ENCODE peak calls at places on chromosomes 13 and 19, in seven cellular contexts. O is mesendoderm, M is IMR-90, Z is neuronal stem cell, G is H9, H is trophoblast cell, U is H1. L is an unnamed sample.

GRCh38 chr13:101417043-101417406 is 717 bp upstream of the NALCN start:
- DNase-seq in O (peak; percentile 2), M (peak; percentile 84), Z (no peak), G (no peak), H (no peak), U (no peak), L (peak; percentile 56)

GRCh38 chr13:100128373-100128772 is 39.5 kb downstream of the PCCA start:
- DNase-seq in O (no peak), M (peak; percentile 92), Z (no peak), G (no peak), H (no peak), U (no peak), L (peak; percentile 83)

GRCh38 chr13:41458187-41458938 is 1.0 kb downstream of the RGCC start:
- DNase-seq in O (peak; percentile 43), M (peak; percentile 46), Z (no peak), G (peak; percentile 42), H (peak; percentile 29), U (peak; percentile 63), L (peak; percentile 34)

GRCh38 chr13:90801621-90802020 is 545.9 kb upstream of the MIR17HG start:
- DNase-seq in O (no peak), M (no peak), Z (no peak), G (no peak), H (no peak), U (no peak), L (no peak)

GRCh38 chr19:46221981-46222610 is 7.4 kb upstream of the IGFL1 start:
- DNase-seq in O (peak; percentile 63), M (peak; percentile 34), Z (no peak), G (peak; percentile 70), H (peak; percentile 59), U (peak; percentile 50), L (peak; percentile 15)

GRCh38 chr13:114093118-114093517 is 39.3 kb downstream of the RASA3 start:
- DNase-seq in O (no peak), M (no peak), Z (no peak), G (no peak), H (no peak), U (no peak), L (no peak)

GRCh38 chr19:31727536-31727935 is 378.3 kb upstream of the TSHZ3 start:
- DNase-seq in O (no peak), M (no peak), Z (no peak), G (no peak), H (no peak), U (no peak), L (no peak)

GRCh38 chr13:69425235-69425634 is 682.4 kb upstream of the ATXN8OS start:
- DNase-seq in O (peak; percentile 11), M (no peak), Z (no peak), G (no peak), H (no peak), U (no peak), L (no peak)

GRCh38 chr19:14972676-14973075 is 7.0 kb downstream of the SLC1A6 start:
- DNase-seq in O (no peak), M (no peak), Z (no peak), G (no peak), H (no peak), U (no peak), L (no peak)

GRCh38 chr19:1248454-1249297 is at the start of gene MIDN:
- DNase-seq in O (peak; percentile 90), M (peak; percentile 86), Z (no peak), G (peak; percentile 86), H (peak; percentile 83), U (peak; percentile 95), L (peak; percentile 94)

GRCh38 chr13:24503376-24503690 is 9.2 kb downstream of the PARP4 start:
- DNase-seq in O (no peak), M (no peak), Z (no peak), G (no peak), H (no peak), U (no peak), L (no peak)

GRCh38 chr13:48653074-48654054 is at the start of gene CYSLTR2:
- DNase-seq in O (peak; percentile 82), M (peak; percentile 13), Z (no peak), G (no peak), H (no peak), U (no peak), L (peak; percentile 98)

GRCh38 chr13:67133476-67133875 is 96.7 kb downstream of the PCDH9 start:
- DNase-seq in O (no peak), M (peak; percentile 23), Z (no peak), G (no peak), H (no peak), U (no peak), L (no peak)

GRCh38 chr13:67135356-67135755 is 94.8 kb downstream of the PCDH9 start:
- DNase-seq in O (no peak), M (no peak), Z (no peak), G (no peak), H (no peak), U (no peak), L (no peak)

GRCh38 chr13:67136157-67136556 is 94.0 kb downstream of the PCDH9 start:
- DNase-seq in O (no peak), M (no peak), Z (no peak), G (no peak), H (no peak), U (no peak), L (no peak)

GRCh38 chr13:67137044-67137735 is 92.9 kb downstream of the PCDH9 start:
- DNase-seq in O (no peak), M (peak; percentile 62), Z (no peak), G (no peak), H (no peak), U (no peak), L (peak; percentile 11)

GRCh38 chr13:67134322-67135129 is 95.6 kb downstream of the PCDH9 start:
- DNase-seq in O (no peak), M (peak; percentile 25), Z (no peak), G (no peak), H (no peak), U (no peak), L (peak; percentile 37)
- H2AK5ac ChIP-seq in O (no peak overlapping the region), M (no peak overlapping the region), Z (no peak overlapping the region), G (no peak overlapping the region), H (no peak overlapping the region), U (no peak overlapping the region), L (no peak overlapping the region)

GRCh38 chr19:29325241-29325975 is 112.5 kb upstream of the UQCRFS1 start:
- DNase-seq in O (no peak), M (no peak), Z (no peak), G (no peak), H (no peak), U (no peak), L (no peak)
- H2AK5ac ChIP-seq in O (no peak overlapping the region), M (no peak overlapping the region), Z (no peak overlapping the region), G (no peak overlapping the region), H (no peak overlapping the region), U (no peak overlapping the region), L (no peak overlapping the region)

GRCh38 chr13:94947965-94948371 is 235.6 kb upstream of the SOX21 start:
- DNase-seq in O (no peak), M (no peak), Z (peak; percentile 80), G (no peak), H (no peak), U (no peak), L (no peak)
- H2AK5ac ChIP-seq in O (no peak overlapping the region), M (no peak overlapping the region), Z (no peak overlapping the region), G (no peak overlapping the region), H (no peak overlapping the region), U (no peak overlapping the region), L (no peak overlapping the region)

GRCh38 chr13:51714663-51715168 is 89.2 kb downstream of the DHRS12 start:
- DNase-seq in O (no peak), M (peak; percentile 89), Z (no peak), G (no peak), H (peak; percentile 80), U (no peak), L (peak; percentile 54)

GRCh38 chr13:51717786-51718398 is 86.1 kb downstream of the DHRS12 start:
- DNase-seq in O (peak; percentile 12), M (peak; percentile 22), Z (no peak), G (no peak), H (peak; percentile 55), U (no peak), L (no peak)

GRCh38 chr13:51715613-51716012 is 88.3 kb downstream of the DHRS12 start:
- DNase-seq in O (no peak), M (no peak), Z (no peak), G (no peak), H (no peak), U (no peak), L (no peak)

GRCh38 chr13:51713807-51714206 is 90.2 kb downstream of the DHRS12 start:
- DNase-seq in O (no peak), M (no peak), Z (no peak), G (no peak), H (no peak), U (no peak), L (no peak)
- H2AK5ac ChIP-seq in O (no peak overlapping the region), M (peak overlapping the region; percentile 15), Z (no peak overlapping the region), G (no peak overlapping the region), H (no peak overlapping the region), U (no peak overlapping the region), L (no peak overlapping the region)

DNA sequence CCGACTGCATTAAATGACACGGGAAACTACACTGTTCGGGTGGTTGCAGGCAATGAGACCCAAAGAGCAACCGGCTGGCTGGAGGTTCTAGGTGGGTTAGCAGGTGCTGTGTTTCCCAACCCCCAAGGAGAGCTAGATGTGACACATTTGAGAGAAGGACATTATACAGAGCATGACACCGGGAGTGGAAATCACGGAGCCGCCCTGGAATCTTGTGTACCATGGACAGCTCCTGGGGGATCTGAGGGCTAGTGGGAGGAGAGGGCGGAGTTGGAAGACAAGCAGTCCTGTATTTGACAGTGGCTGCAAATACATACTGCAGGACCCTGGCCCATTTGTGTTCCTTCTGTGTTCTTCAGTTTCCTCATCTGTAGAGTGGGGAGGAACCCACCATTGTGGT is 2.3 kb downstream of the CEACAM18 start:
- DNase-seq in O (peak; percentile 14), M (no peak), Z (no peak), G (peak; percentile 38), H (no peak), U (no peak), L (no peak)
- H2AK5ac ChIP-seq in O (no peak overlapping the region), M (no peak overlapping the region), Z (no peak overlapping the region), G (no peak overlapping the region), H (no peak overlapping the region), U (no peak overlapping the region), L (no peak overlapping the region)

GRCh38 chr13:43129511-43130130 is 106.2 kb downstream of the DNAJC15 start:
- DNase-seq in O (no peak), M (no peak), Z (no peak), G (no peak), H (no peak), U (no peak), L (no peak)

GRCh38 chr13:43134896-43135295 is 111.5 kb downstream of the DNAJC15 start:
- DNase-seq in O (no peak), M (no peak), Z (no peak), G (no peak), H (no peak), U (no peak), L (no peak)

GRCh38 chr13:43132228-43132627 is 108.8 kb downstream of the DNAJC15 start:
- DNase-seq in O (peak; percentile 94), M (peak; percentile 36), Z (peak; percentile 42), G (peak; percentile 77), H (peak; percentile 65), U (no peak), L (peak; percentile 48)

GRCh38 chr13:43133792-43134191 is 110.4 kb downstream of the DNAJC15 start:
- DNase-seq in O (no peak), M (no peak), Z (no peak), G (no peak), H (no peak), U (no peak), L (no peak)

GRCh38 chr13:43132911-43133310 is 109.5 kb downstream of the DNAJC15 start:
- DNase-seq in O (no peak), M (no peak), Z (no peak), G (no peak), H (no peak), U (no peak), L (no peak)
- H2AK5ac ChIP-seq in O (peak overlapping the region; percentile 24), M (no peak overlapping the region), Z (peak overlapping the region; percentile 56), G (no peak overlapping the region), H (peak overlapping the region; percentile 18), U (peak overlapping the region; percentile 15), L (no peak overlapping the region)